ENCODE peak calls at places on chromosomes 7 and 10, in nine cellular contexts. M is left cardiac atrium, W is kidney glomerular epithelial cell, D is M059J, Y is AG09309, E is NCI-H524, R is endodermal cell, K is GM23248, L is cardiac fibroblast. A is an unnamed sample.

GRCh38 chr10:11154333-11154732 is 136.7 kb downstream of the CELF2 start:
- DNase-seq in K (no peak), M (no peak), W (no peak), D (no peak), E (no peak), L (no peak), R (no peak), Y (no peak), A (no peak)

GRCh38 chr10:7184660-7185366 is 226.0 kb downstream of the SFMBT2 start:
- DNase-seq in Y (no peak), R (no peak), M (no peak), L (no peak), K (no peak), E (no peak), W (no peak), D (no peak), A (no peak)

GRCh38 chr7:124033093-124033806 is 383 bp upstream of the TMEM229A start:
- DNase-seq in K (peak), Y (no peak), E (peak), L (peak), M (peak), D (no peak), R (peak), W (no peak), A (no peak)

GRCh38 chr7:131080754-131081153 is 246.9 kb upstream of the MKLN1 start:
- DNase-seq in E (no peak), K (no peak), Y (no peak), L (no peak), M (no peak), W (no peak), R (no peak), D (no peak), A (no peak)

GRCh38 chr10:50739618-50740350 is at the start of gene ASAH2B:
- DNase-seq in K (peak), M (peak), Y (peak), W (peak), D (peak), L (peak), R (peak), E (peak), A (peak)

GRCh38 chr10:133030791-133031190 is 56.9 kb upstream of the ADGRA1 start:
- DNase-seq in E (no peak), R (peak), L (no peak), W (no peak), K (no peak), Y (no peak), D (no peak), M (no peak), A (no peak)

GRCh38 chr10:110500515-110500905 is 2.8 kb downstream of the DUSP5 start:
- DNase-seq in Y (no peak), W (peak), K (peak), E (no peak), R (no peak), D (peak), L (peak), M (peak), A (no peak)

GRCh38 chr10:90930070-90930837 is 9.4 kb upstream of the ANKRD1 start:
- DNase-seq in Y (peak), W (peak), L (peak), M (peak), E (no peak), R (peak), K (peak), D (peak), A (no peak)

GRCh38 chr10:3102721-3103410 is 35.5 kb downstream of the PFKP start:
- DNase-seq in K (peak), E (no peak), D (peak), Y (no peak), W (peak), M (no peak), R (no peak), L (peak), A (no peak)

GRCh38 chr10:100470367-100470766 is 7.6 kb downstream of the WNT8B start:
- DNase-seq in K (peak), R (no peak), D (peak), E (no peak), L (peak), M (no peak), Y (no peak), W (no peak), A (no peak)

GRCh38 chr10:63603709-63604445 is 82.7 kb downstream of the REEP3 start:
- DNase-seq in L (no peak), W (no peak), D (no peak), E (no peak), K (no peak), Y (no peak), R (no peak), M (no peak), A (no peak)

GRCh38 chr10:48446785-48447184 is 140.3 kb downstream of the MAPK8 start:
- DNase-seq in Y (no peak), E (no peak), R (no peak), D (no peak), K (no peak), M (no peak), W (no peak), L (no peak), A (no peak)

GRCh38 chr10:79185796-79186374 is 117.1 kb downstream of the ZMIZ1 start:
- DNase-seq in K (no peak), R (no peak), E (no peak), M (no peak), L (no peak), W (peak), D (no peak), Y (no peak), A (no peak)

GRCh38 chr7:132386249-132386681 is 190.0 kb downstream of the PLXNA4 start:
- DNase-seq in L (peak), M (peak), Y (no peak), R (peak), W (no peak), K (no peak), D (peak), E (no peak), A (no peak)

GRCh38 chr7:75054744-75055527 is 18.7 kb downstream of the RCC1L start:
- DNase-seq in L (peak), Y (peak), K (peak), W (peak), R (no peak), D (peak), E (no peak), M (peak), A (no peak)

GRCh38 chr10:132430861-132431271 is 33.9 kb downstream of the PWWP2B start:
- DNase-seq in K (no peak), L (no peak), M (no peak), E (no peak), R (no peak), Y (no peak), D (no peak), W (no peak), A (no peak)

GRCh38 chr7:49852619-49853462 is 79.4 kb downstream of the VWC2 start:
- DNase-seq in R (peak), M (peak), E (peak), L (peak), K (peak), W (peak), D (peak), Y (peak), A (no peak)

GRCh38 chr7:81887098-81887497 is 117.3 kb upstream of the HGF start:
- DNase-seq in Y (no peak), D (no peak), M (no peak), E (peak), K (no peak), R (no peak), L (peak), W (no peak), A (no peak)

GRCh38 chr7:129225931-129226572 is 1.2 kb downstream of the AHCYL2 start:
- DNase-seq in M (no peak), D (no peak), E (no peak), K (no peak), W (no peak), Y (no peak), R (no peak), L (peak), A (no peak)

GRCh38 chr10:90204131-90204955 is 503.0 kb downstream of the KIF20B start:
- DNase-seq in E (no peak), R (no peak), L (no peak), M (no peak), Y (no peak), W (no peak), K (no peak), D (peak), A (no peak)

GRCh38 chr10:124992462-124993344 is 50.8 kb downstream of the ZRANB1 start:
- DNase-seq in Y (peak), E (peak), W (peak), K (peak), D (peak), R (peak), M (peak), L (peak), A (no peak)

GRCh38 chr10:102501201-102502028 is 1.1 kb downstream of the ACTR1A start:
- DNase-seq in D (no peak), W (no peak), R (no peak), E (no peak), Y (no peak), L (peak), K (peak), M (no peak), A (no peak)